ENCODE peak calls at places on chromosome 15, in five cellular contexts. One of them, this sample, is unnamed.

GRCh38 chr15:72991026-72991425 is 61.2 kb upstream of the NEO1 start:
- DNase-seq in CD4-positive, CD25-positive, alpha-beta regulatory T cell: no peak
- DNase-seq in psoas muscle: no peak
- DNase-seq in CD4-positive, alpha-beta memory T cell: no peak
- DNase-seq in aorta: no peak
- DNase-seq in this sample: no peak

GRCh38 chr15:35443376-35443775 is 102.6 kb downstream of the DPH6 start:
- DNase-seq in CD4-positive, CD25-positive, alpha-beta regulatory T cell: no peak
- DNase-seq in psoas muscle: no peak
- DNase-seq in CD4-positive, alpha-beta memory T cell: no peak
- DNase-seq in aorta: no peak
- DNase-seq in this sample: no peak

GRCh38 chr15:84988909-84989644 is 7.4 kb downstream of the PDE8A start:
- DNase-seq in CD4-positive, CD25-positive, alpha-beta regulatory T cell: no peak
- DNase-seq in psoas muscle: no peak
- DNase-seq in CD4-positive, alpha-beta memory T cell: no peak
- DNase-seq in aorta: no peak
- DNase-seq in this sample: no peak

GRCh38 chr15:44593042-44593736 is 56.2 kb downstream of the EIF3J start:
- DNase-seq in CD4-positive, CD25-positive, alpha-beta regulatory T cell: no peak
- DNase-seq in psoas muscle: no peak
- DNase-seq in CD4-positive, alpha-beta memory T cell: no peak
- DNase-seq in aorta: no peak
- DNase-seq in this sample: no peak

GRCh38 chr15:98443483-98443882 is 204.9 kb upstream of the IGF1R start:
- DNase-seq in CD4-positive, CD25-positive, alpha-beta regulatory T cell: no peak
- DNase-seq in psoas muscle: no peak
- DNase-seq in CD4-positive, alpha-beta memory T cell: no peak
- DNase-seq in aorta: no peak
- DNase-seq in this sample: no peak

GRCh38 chr15:80787238-80787805 is 8.2 kb downstream of the CEMIP start:
- DNase-seq in CD4-positive, CD25-positive, alpha-beta regulatory T cell: no peak
- DNase-seq in psoas muscle: no peak
- DNase-seq in CD4-positive, alpha-beta memory T cell: no peak
- DNase-seq in aorta: no peak
- DNase-seq in this sample: no peak

GRCh38 chr15:100201376-100202280 is 140.1 kb downstream of the ADAMTS17 start:
- DNase-seq in CD4-positive, CD25-positive, alpha-beta regulatory T cell: no peak
- DNase-seq in psoas muscle: no peak
- DNase-seq in CD4-positive, alpha-beta memory T cell: no peak
- DNase-seq in aorta: no peak
- DNase-seq in this sample: no peak

GRCh38 chr15:39269352-39269751 is 311.5 kb upstream of the THBS1 start:
- DNase-seq in CD4-positive, CD25-positive, alpha-beta regulatory T cell: no peak
- DNase-seq in psoas muscle: no peak
- DNase-seq in CD4-positive, alpha-beta memory T cell: no peak
- DNase-seq in aorta: no peak
- DNase-seq in this sample: no peak

GRCh38 chr15:48059786-48060185 is 61.0 kb upstream of the SLC24A5 start:
- DNase-seq in CD4-positive, CD25-positive, alpha-beta regulatory T cell: no peak
- DNase-seq in psoas muscle: peak
- DNase-seq in CD4-positive, alpha-beta memory T cell: no peak
- DNase-seq in aorta: peak
- DNase-seq in this sample: peak

GRCh38 chr15:29116970-29117700 is 152.5 kb downstream of the NSMCE3 start:
- DNase-seq in CD4-positive, CD25-positive, alpha-beta regulatory T cell: no peak
- DNase-seq in psoas muscle: no peak
- DNase-seq in CD4-positive, alpha-beta memory T cell: no peak
- DNase-seq in aorta: no peak
- DNase-seq in this sample: peak

GRCh38 chr15:34691024-34691423 is 63.8 kb downstream of the GJD2 start:
- DNase-seq in CD4-positive, CD25-positive, alpha-beta regulatory T cell: no peak
- DNase-seq in psoas muscle: no peak
- DNase-seq in CD4-positive, alpha-beta memory T cell: no peak
- DNase-seq in aorta: no peak
- DNase-seq in this sample: no peak

GRCh38 chr15:60797444-60798040 is 318.6 kb upstream of the ICE2 start:
- DNase-seq in CD4-positive, CD25-positive, alpha-beta regulatory T cell: no peak
- DNase-seq in psoas muscle: no peak
- DNase-seq in CD4-positive, alpha-beta memory T cell: no peak
- DNase-seq in aorta: no peak
- DNase-seq in this sample: no peak

GRCh38 chr15:31843426-31844055 is 186.8 kb upstream of the CHRNA7 start:
- DNase-seq in CD4-positive, CD25-positive, alpha-beta regulatory T cell: no peak
- DNase-seq in psoas muscle: no peak
- DNase-seq in CD4-positive, alpha-beta memory T cell: no peak
- DNase-seq in aorta: no peak
- DNase-seq in this sample: no peak

GRCh38 chr15:31503256-31503655 is 176.6 kb downstream of the KLF13 start:
- DNase-seq in CD4-positive, CD25-positive, alpha-beta regulatory T cell: no peak
- DNase-seq in psoas muscle: no peak
- DNase-seq in CD4-positive, alpha-beta memory T cell: no peak
- DNase-seq in aorta: no peak
- DNase-seq in this sample: no peak

GRCh38 chr15:25735550-25736384 is 127.4 kb downstream of the ATP10A start:
- DNase-seq in CD4-positive, CD25-positive, alpha-beta regulatory T cell: no peak
- DNase-seq in psoas muscle: no peak
- DNase-seq in CD4-positive, alpha-beta memory T cell: no peak
- DNase-seq in aorta: no peak
- DNase-seq in this sample: no peak

GRCh38 chr15:63044645-63045437 is 2.3 kb downstream of the TPM1 start:
- DNase-seq in CD4-positive, CD25-positive, alpha-beta regulatory T cell: no peak
- DNase-seq in psoas muscle: peak
- DNase-seq in CD4-positive, alpha-beta memory T cell: no peak
- DNase-seq in aorta: peak
- DNase-seq in this sample: no peak

GRCh38 chr15:89820651-89821611 is 6.3 kb upstream of the ANPEP start:
- DNase-seq in CD4-positive, CD25-positive, alpha-beta regulatory T cell: no peak
- DNase-seq in psoas muscle: peak
- DNase-seq in CD4-positive, alpha-beta memory T cell: no peak
- DNase-seq in aorta: no peak
- DNase-seq in this sample: no peak
- H3K4me3 ChIP-seq in CD4-positive, CD25-positive, alpha-beta regulatory T cell: no peak
- H3K4me3 ChIP-seq in psoas muscle: no peak
- H3K4me3 ChIP-seq in CD4-positive, alpha-beta memory T cell: no peak
- H3K4me3 ChIP-seq in aorta: no peak
- H3K4me3 ChIP-seq in this sample: no peak

GRCh38 chr15:53847745-53848144 is 88.3 kb upstream of the WDR72 start:
- DNase-seq in CD4-positive, CD25-positive, alpha-beta regulatory T cell: no peak
- DNase-seq in psoas muscle: no peak
- DNase-seq in CD4-positive, alpha-beta memory T cell: no peak
- DNase-seq in aorta: no peak
- DNase-seq in this sample: no peak
- H3K27ac ChIP-seq in CD4-positive, CD25-positive, alpha-beta regulatory T cell: no peak
- H3K27ac ChIP-seq in psoas muscle: no peak
- H3K27ac ChIP-seq in CD4-positive, alpha-beta memory T cell: no peak
- H3K27ac ChIP-seq in aorta: no peak
- H3K27ac ChIP-seq in this sample: no peak

DNA sequence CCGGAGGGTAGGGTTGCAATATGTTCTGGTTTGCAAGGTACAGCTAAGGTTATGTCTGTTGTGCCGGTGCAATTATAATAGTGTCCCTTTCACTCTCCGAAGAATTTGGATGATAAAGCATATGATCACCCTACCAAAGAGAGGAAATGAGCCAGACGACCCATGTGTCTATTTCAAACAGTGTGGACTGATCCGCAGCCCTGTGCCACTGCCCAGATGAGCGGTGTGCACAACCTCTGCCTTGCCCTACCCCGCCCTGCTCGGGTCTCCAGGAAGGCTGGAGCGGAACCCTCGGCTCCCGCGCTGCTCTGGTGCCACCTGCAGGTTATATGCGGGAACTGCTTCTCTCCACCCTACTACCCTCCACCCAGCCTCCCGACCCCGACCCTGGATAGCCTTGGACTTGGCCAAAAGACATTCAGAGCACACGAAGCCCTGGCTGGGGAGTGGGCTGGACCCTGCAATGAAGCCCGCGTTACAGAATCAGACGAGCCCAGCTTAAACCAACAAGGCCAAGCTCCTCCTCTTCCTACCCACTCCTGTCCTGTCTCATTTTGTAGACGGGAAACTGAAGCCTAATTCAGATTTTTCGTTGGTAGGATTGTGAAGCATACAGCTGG is 68.4 kb upstream of the CHRNB4 start:
- DNase-seq in CD4-positive, CD25-positive, alpha-beta regulatory T cell: peak
- DNase-seq in psoas muscle: peak
- DNase-seq in CD4-positive, alpha-beta memory T cell: no peak
- DNase-seq in aorta: peak
- DNase-seq in this sample: peak
- H3K4me3 ChIP-seq in CD4-positive, CD25-positive, alpha-beta regulatory T cell: peak
- H3K4me3 ChIP-seq in psoas muscle: peak
- H3K4me3 ChIP-seq in CD4-positive, alpha-beta memory T cell: no peak
- H3K4me3 ChIP-seq in aorta: no peak
- H3K4me3 ChIP-seq in this sample: no peak

GRCh38 chr15:91807122-91807521 is 46.4 kb upstream of the SLCO3A1 start:
- DNase-seq in CD4-positive, CD25-positive, alpha-beta regulatory T cell: no peak
- DNase-seq in psoas muscle: no peak
- DNase-seq in CD4-positive, alpha-beta memory T cell: no peak
- DNase-seq in aorta: no peak
- DNase-seq in this sample: no peak

GRCh38 chr15:91803260-91803659 is 50.2 kb upstream of the SLCO3A1 start:
- DNase-seq in CD4-positive, CD25-positive, alpha-beta regulatory T cell: no peak
- DNase-seq in psoas muscle: no peak
- DNase-seq in CD4-positive, alpha-beta memory T cell: no peak
- DNase-seq in aorta: no peak
- DNase-seq in this sample: no peak

GRCh38 chr15:91801836-91802534 is 51.5 kb upstream of the SLCO3A1 start:
- DNase-seq in CD4-positive, CD25-positive, alpha-beta regulatory T cell: no peak
- DNase-seq in psoas muscle: no peak
- DNase-seq in CD4-positive, alpha-beta memory T cell: no peak
- DNase-seq in aorta: no peak
- DNase-seq in this sample: no peak
- H3K27ac ChIP-seq in CD4-positive, CD25-positive, alpha-beta regulatory T cell: no peak
- H3K27ac ChIP-seq in psoas muscle: no peak
- H3K27ac ChIP-seq in CD4-positive, alpha-beta memory T cell: no peak
- H3K27ac ChIP-seq in aorta: no peak
- H3K27ac ChIP-seq in this sample: no peak

GRCh38 chr15:53447742-53448141 is 311.7 kb downstream of the WDR72 start:
- DNase-seq in CD4-positive, CD25-positive, alpha-beta regulatory T cell: no peak
- DNase-seq in psoas muscle: no peak
- DNase-seq in CD4-positive, alpha-beta memory T cell: no peak
- DNase-seq in aorta: no peak
- DNase-seq in this sample: no peak
- H3K4me3 ChIP-seq in CD4-positive, CD25-positive, alpha-beta regulatory T cell: no peak
- H3K4me3 ChIP-seq in psoas muscle: no peak
- H3K4me3 ChIP-seq in CD4-positive, alpha-beta memory T cell: no peak
- H3K4me3 ChIP-seq in aorta: no peak
- H3K4me3 ChIP-seq in this sample: no peak

This sample was measured in kidney.